ENCODE peak calls at places on chromosomes 4 and X, in four cellular contexts. One of them, this sample, is unnamed.

GRCh38 chrX:140034916-140035315 is 69.6 kb upstream of the CXorf66 start:
- DNase-seq in CD8-positive, alpha-beta memory T cell: no peak
- DNase-seq in germinal center: peak
- DNase-seq in neural progenitor cell: peak
- DNase-seq in this sample: no peak

GRCh38 chr4:19329631-19330030 is 922.1 kb upstream of the SLIT2 start:
- DNase-seq in CD8-positive, alpha-beta memory T cell: no peak
- DNase-seq in neural progenitor cell: no peak
- DNase-seq in germinal center: no peak
- DNase-seq in this sample: no peak

GRCh38 chrX:7068939-7069367 is 78.6 kb upstream of the STS start:
- DNase-seq in germinal center: no peak
- DNase-seq in CD8-positive, alpha-beta memory T cell: no peak
- DNase-seq in neural progenitor cell: peak
- DNase-seq in this sample: no peak

GRCh38 chrX:69015564-69016218 is 149.6 kb downstream of the PJA1 start:
- DNase-seq in CD8-positive, alpha-beta memory T cell: no peak
- DNase-seq in neural progenitor cell: no peak
- DNase-seq in germinal center: no peak
- DNase-seq in this sample: no peak

GRCh38 chr4:3322059-3322550 is 29.3 kb downstream of the RGS12 start:
- DNase-seq in neural progenitor cell: peak
- DNase-seq in CD8-positive, alpha-beta memory T cell: no peak
- DNase-seq in germinal center: no peak
- DNase-seq in this sample: no peak

GRCh38 chr4:73885570-73886230 is 16.5 kb downstream of the CXCL1 start:
- DNase-seq in CD8-positive, alpha-beta memory T cell: no peak
- DNase-seq in germinal center: no peak
- DNase-seq in neural progenitor cell: no peak
- DNase-seq in this sample: no peak

GRCh38 chr4:72886602-72887001 is 182.9 kb downstream of the COX18 start:
- DNase-seq in neural progenitor cell: no peak
- DNase-seq in germinal center: no peak
- DNase-seq in CD8-positive, alpha-beta memory T cell: no peak
- DNase-seq in this sample: no peak

GRCh38 chrX:107226766-107227165 is 20.4 kb downstream of the DNAAF6 start:
- DNase-seq in CD8-positive, alpha-beta memory T cell: no peak
- DNase-seq in neural progenitor cell: no peak
- DNase-seq in germinal center: no peak
- DNase-seq in this sample: no peak

GRCh38 chrX:39480966-39481365 is 616.8 kb downstream of the BCOR start:
- DNase-seq in neural progenitor cell: no peak
- DNase-seq in CD8-positive, alpha-beta memory T cell: no peak
- DNase-seq in germinal center: no peak
- DNase-seq in this sample: no peak

GRCh38 chrX:54358424-54359211 is 772 bp upstream of the WNK3 start:
- DNase-seq in neural progenitor cell: peak
- DNase-seq in germinal center: peak
- DNase-seq in CD8-positive, alpha-beta memory T cell: peak
- DNase-seq in this sample: no peak

GRCh38 chr4:575281-576141 is 584 bp downstream of the TMEM271 start:
- DNase-seq in CD8-positive, alpha-beta memory T cell: no peak
- DNase-seq in neural progenitor cell: peak
- DNase-seq in germinal center: peak
- DNase-seq in this sample: no peak

GRCh38 chrX:9519546-9520210 is 54.8 kb downstream of the TBL1X start:
- DNase-seq in germinal center: no peak
- DNase-seq in CD8-positive, alpha-beta memory T cell: no peak
- DNase-seq in neural progenitor cell: no peak
- DNase-seq in this sample: no peak

GRCh38 chr4:94934201-94934600 is 176.4 kb downstream of the BMPR1B start:
- DNase-seq in germinal center: no peak
- DNase-seq in neural progenitor cell: no peak
- DNase-seq in CD8-positive, alpha-beta memory T cell: no peak
- DNase-seq in this sample: no peak

GRCh38 chr4:75653845-75654503 is 19.2 kb downstream of the G3BP2 start:
- DNase-seq in germinal center: no peak
- DNase-seq in neural progenitor cell: peak
- DNase-seq in CD8-positive, alpha-beta memory T cell: no peak
- DNase-seq in this sample: no peak

GRCh38 chr4:184824776-184825393 is 883 bp downstream of the ACSL1 start:
- DNase-seq in CD8-positive, alpha-beta memory T cell: no peak
- DNase-seq in germinal center: peak
- DNase-seq in neural progenitor cell: no peak
- DNase-seq in this sample: peak

GRCh38 chr4:176539785-176540175 is 220.0 kb downstream of the SPCS3 start:
- DNase-seq in neural progenitor cell: no peak
- DNase-seq in germinal center: no peak
- DNase-seq in CD8-positive, alpha-beta memory T cell: no peak
- DNase-seq in this sample: no peak

GRCh38 chr4:88939697-88940096 is 117.3 kb downstream of the FAM13A start:
- DNase-seq in CD8-positive, alpha-beta memory T cell: no peak
- DNase-seq in germinal center: no peak
- DNase-seq in neural progenitor cell: no peak
- DNase-seq in this sample: no peak

GRCh38 chrX:7730071-7730470 is 112.9 kb upstream of the VCX start:
- DNase-seq in CD8-positive, alpha-beta memory T cell: no peak
- DNase-seq in germinal center: no peak
- DNase-seq in neural progenitor cell: no peak
- DNase-seq in this sample: no peak

GRCh38 chr4:156294577-156294976 is 340.9 kb upstream of the CTSO start:
- DNase-seq in neural progenitor cell: peak
- DNase-seq in germinal center: no peak
- DNase-seq in CD8-positive, alpha-beta memory T cell: no peak
- DNase-seq in this sample: no peak

GRCh38 chrX:64204701-64205440 is 637 bp downstream of the AMER1 start:
- DNase-seq in neural progenitor cell: peak
- DNase-seq in CD8-positive, alpha-beta memory T cell: peak
- DNase-seq in germinal center: peak
- DNase-seq in this sample: peak

GRCh38 chrX:34631826-34632225 is 25.3 kb downstream of the TMEM47 start:
- DNase-seq in neural progenitor cell: no peak
- DNase-seq in germinal center: no peak
- DNase-seq in CD8-positive, alpha-beta memory T cell: no peak
- DNase-seq in this sample: no peak

GRCh38 chr4:93791570-93792195 is 36.9 kb upstream of the ATOH1 start:
- DNase-seq in germinal center: peak
- DNase-seq in neural progenitor cell: peak
- DNase-seq in CD8-positive, alpha-beta memory T cell: no peak
- DNase-seq in this sample: no peak

GRCh38 chr4:153209410-153209809 is 5.2 kb downstream of the TRIM2 start:
- DNase-seq in germinal center: no peak
- DNase-seq in neural progenitor cell: no peak
- DNase-seq in CD8-positive, alpha-beta memory T cell: no peak
- DNase-seq in this sample: no peak

GRCh38 chrX:140050906-140051305 is 85.6 kb upstream of the CXorf66 start:
- DNase-seq in neural progenitor cell: no peak
- DNase-seq in CD8-positive, alpha-beta memory T cell: no peak
- DNase-seq in germinal center: no peak
- DNase-seq in this sample: no peak

GRCh38 chr4:39495446-39496208 is 31.6 kb downstream of the UGDH start:
- DNase-seq in CD8-positive, alpha-beta memory T cell: no peak
- DNase-seq in germinal center: no peak
- DNase-seq in neural progenitor cell: no peak
- DNase-seq in this sample: no peak

GRCh38 chr4:72971572-72971971 is 97.9 kb downstream of the COX18 start:
- DNase-seq in neural progenitor cell: no peak
- DNase-seq in germinal center: no peak
- DNase-seq in CD8-positive, alpha-beta memory T cell: no peak
- DNase-seq in this sample: no peak

GRCh38 chrX:24026403-24026801 is 584 bp downstream of the KLHL15 start:
- DNase-seq in germinal center: no peak
- DNase-seq in CD8-positive, alpha-beta memory T cell: no peak
- DNase-seq in neural progenitor cell: peak
- DNase-seq in this sample: no peak

GRCh38 chr4:113952452-113953029 is 26.9 kb downstream of the ARSJ start:
- DNase-seq in CD8-positive, alpha-beta memory T cell: peak
- DNase-seq in neural progenitor cell: peak
- DNase-seq in germinal center: peak
- DNase-seq in this sample: no peak

GRCh38 chr4:105807496-105807895 is 87.8 kb upstream of the NPNT start:
- DNase-seq in germinal center: no peak
- DNase-seq in CD8-positive, alpha-beta memory T cell: no peak
- DNase-seq in neural progenitor cell: no peak
- DNase-seq in this sample: no peak

GRCh38 chrX:129523076-129524055 is at the start of gene SMARCA1:
- DNase-seq in neural progenitor cell: peak
- DNase-seq in CD8-positive, alpha-beta memory T cell: no peak
- DNase-seq in germinal center: peak
- DNase-seq in this sample: no peak

GRCh38 chr4:140012688-140013087 is 141.3 kb downstream of the MAML3 start:
- DNase-seq in germinal center: peak
- DNase-seq in CD8-positive, alpha-beta memory T cell: peak
- DNase-seq in neural progenitor cell: peak
- DNase-seq in this sample: peak

GRCh38 chrX:63350551-63350950 is 581 bp downstream of the SPIN4 start:
- DNase-seq in CD8-positive, alpha-beta memory T cell: peak
- DNase-seq in neural progenitor cell: peak
- DNase-seq in germinal center: peak
- DNase-seq in this sample: peak

GRCh38 chrX:10414872-10415703 is 205.3 kb downstream of the MID1 start:
- DNase-seq in germinal center: no peak
- DNase-seq in neural progenitor cell: no peak
- DNase-seq in CD8-positive, alpha-beta memory T cell: no peak
- DNase-seq in this sample: no peak

GRCh38 chr4:40550900-40551546 is 78.6 kb downstream of the RBM47 start:
- DNase-seq in CD8-positive, alpha-beta memory T cell: peak
- DNase-seq in germinal center: peak
- DNase-seq in neural progenitor cell: peak
- DNase-seq in this sample: peak

This sample was measured in CD8-positive, alpha-beta T cell.